ENCODE peak calls at places on chromosomes 7 and 10, in six cellular contexts. R, U, F, L, H and G are unnamed samples.

GRCh38 chr10:102123223-102123622 is 3.1 kb upstream of the LDB1 start:
- DNase-seq in R (no peak), U (no peak), F (no peak), L (no peak), H (no peak), G (no peak)

GRCh38 chr7:2560175-2560695 is 1.5 kb downstream of the IQCE start:
- DNase-seq in R (no peak), U (no peak), F (no peak), L (no peak), H (peak), G (no peak)

GRCh38 chr10:92363498-92363897 is 72.5 kb downstream of the MARCHF5 start:
- DNase-seq in R (no peak), U (no peak), F (no peak), L (no peak), H (no peak), G (no peak)

GRCh38 chr10:43235070-43235900 is 31.6 kb downstream of the RASGEF1A start:
- DNase-seq in R (peak), U (no peak), F (no peak), L (no peak), H (no peak), G (peak)

GRCh38 chr10:29535012-29535777 is 99.6 kb downstream of the SVIL start:
- DNase-seq in R (peak), U (peak), F (peak), L (peak), H (peak), G (peak)

GRCh38 chr10:7937315-7937945 is 117.1 kb upstream of the GATA3 start:
- DNase-seq in R (no peak), U (no peak), F (no peak), L (no peak), H (no peak), G (no peak)

GRCh38 chr7:455110-455928 is 64.3 kb downstream of the PDGFA start:
- DNase-seq in R (no peak), U (no peak), F (peak), L (no peak), H (no peak), G (peak)

GRCh38 chr10:92146072-92146471 is 144.8 kb downstream of the CPEB3 start:
- DNase-seq in R (no peak), U (no peak), F (no peak), L (no peak), H (no peak), G (no peak)

GRCh38 chr7:151853896-151854807 is 22.8 kb downstream of the PRKAG2 start:
- DNase-seq in R (peak), U (no peak), F (peak), L (no peak), H (no peak), G (no peak)

GRCh38 chr10:114073787-114074186 is 30.1 kb downstream of the ADRB1 start:
- DNase-seq in R (no peak), U (no peak), F (no peak), L (no peak), H (no peak), G (no peak)

GRCh38 chr7:2151801-2152612 is 80.7 kb downstream of the MAD1L1 start:
- DNase-seq in R (no peak), U (no peak), F (no peak), L (no peak), H (no peak), G (no peak)

GRCh38 chr7:74493295-74493694 is 39.6 kb downstream of the GTF2IRD1 start:
- DNase-seq in R (no peak), U (no peak), F (no peak), L (no peak), H (no peak), G (no peak)

GRCh38 chr10:69414036-69415018 is 2.4 kb downstream of the TACR2 start:
- DNase-seq in R (no peak), U (no peak), F (no peak), L (no peak), H (no peak), G (no peak)

GRCh38 chr10:91824076-91824475 is 25.9 kb downstream of the TNKS2 start:
- DNase-seq in R (no peak), U (no peak), F (no peak), L (no peak), H (no peak), G (no peak)

GRCh38 chr10:5423774-5424173 is 11.4 kb downstream of the NET1 start:
- DNase-seq in R (no peak), U (no peak), F (no peak), L (no peak), H (no peak), G (no peak)

GRCh38 chr10:119281581-119282071 is 74.3 kb downstream of the GRK5 start:
- DNase-seq in R (peak), U (peak), F (no peak), L (no peak), H (peak), G (peak)

GRCh38 chr7:41779918-41780317 is 77.0 kb upstream of the INHBA start:
- DNase-seq in R (no peak), U (no peak), F (no peak), L (no peak), H (no peak), G (no peak)

GRCh38 chr10:119254355-119254754 is 47.0 kb downstream of the GRK5 start:
- DNase-seq in R (no peak), U (no peak), F (no peak), L (no peak), H (no peak), G (no peak)

GRCh38 chr7:27917774-27918314 is 177.9 kb downstream of the TAX1BP1 start:
- DNase-seq in R (no peak), U (peak), F (no peak), L (no peak), H (peak), G (no peak)

GRCh38 chr7:150409300-150410030 is 30.3 kb downstream of the ZNF775 start:
- DNase-seq in R (no peak), U (no peak), F (no peak), L (no peak), H (no peak), G (no peak)

GRCh38 chr7:78124221-78124620 is 325.6 kb downstream of the PHTF2 start:
- DNase-seq in R (no peak), U (no peak), F (no peak), L (no peak), H (no peak), G (no peak)

GRCh38 chr10:22320591-22321155 is at the start of gene BMI1:
- DNase-seq in R (peak), U (peak), F (peak), L (peak), H (peak), G (peak)

GRCh38 chr7:77238703-77239136 is 39.1 kb upstream of the FGL2 start:
- DNase-seq in R (no peak), U (no peak), F (no peak), L (no peak), H (no peak), G (no peak)

GRCh38 chr7:70619130-70619529 is 512.8 kb upstream of the GALNT17 start:
- DNase-seq in R (no peak), U (no peak), F (peak), L (no peak), H (no peak), G (peak)

GRCh38 chr10:61673360-61673759 is 10.6 kb downstream of the CABCOCO1 start:
- DNase-seq in R (no peak), U (no peak), F (no peak), L (no peak), H (no peak), G (peak)

GRCh38 chr7:30810986-30811385 is 39.8 kb downstream of the MINDY4 start:
- DNase-seq in R (no peak), U (no peak), F (no peak), L (no peak), H (no peak), G (no peak)

GRCh38 chr7:155495440-155496248 is 37.7 kb downstream of the EN2 start:
- DNase-seq in R (peak), U (no peak), F (no peak), L (no peak), H (no peak), G (no peak)

GRCh38 chr7:26451997-26452396 is 160.3 kb downstream of the SNX10 start:
- DNase-seq in R (no peak), U (no peak), F (no peak), L (no peak), H (no peak), G (no peak)

GRCh38 chr10:3961082-3961481 is 176.1 kb upstream of the KLF6 start:
- DNase-seq in R (no peak), U (no peak), F (no peak), L (no peak), H (no peak), G (no peak)

GRCh38 chr10:29517352-29517923 is 117.3 kb downstream of the SVIL start:
- DNase-seq in R (no peak), U (peak), F (peak), L (no peak), H (peak), G (peak)

GRCh38 chr7:97024209-97025129 is at the start of gene DLX5:
- DNase-seq in R (peak), U (no peak), F (no peak), L (no peak), H (peak), G (peak)

GRCh38 chr7:97027427-97028234 is 3.0 kb upstream of the DLX5 start:
- DNase-seq in R (peak), U (peak), F (peak), L (peak), H (peak), G (peak)

GRCh38 chr7:97025983-97026704 is 1.5 kb upstream of the DLX5 start:
- DNase-seq in R (peak), U (no peak), F (peak), L (no peak), H (no peak), G (no peak)

GRCh38 chr7:97025130-97025499 is 484 bp upstream of the DLX5 start:
- DNase-seq in R (no peak), U (no peak), F (no peak), L (no peak), H (no peak), G (no peak)

GRCh38 chr7:97026705-97027426 is 2.2 kb upstream of the DLX5 start:
- DNase-seq in R (no peak), U (no peak), F (no peak), L (no peak), H (no peak), G (no peak)
- H3K4me3 ChIP-seq in R (no peak), U (no peak), F (peak), L (peak), H (no peak), G (peak)

DNA sequence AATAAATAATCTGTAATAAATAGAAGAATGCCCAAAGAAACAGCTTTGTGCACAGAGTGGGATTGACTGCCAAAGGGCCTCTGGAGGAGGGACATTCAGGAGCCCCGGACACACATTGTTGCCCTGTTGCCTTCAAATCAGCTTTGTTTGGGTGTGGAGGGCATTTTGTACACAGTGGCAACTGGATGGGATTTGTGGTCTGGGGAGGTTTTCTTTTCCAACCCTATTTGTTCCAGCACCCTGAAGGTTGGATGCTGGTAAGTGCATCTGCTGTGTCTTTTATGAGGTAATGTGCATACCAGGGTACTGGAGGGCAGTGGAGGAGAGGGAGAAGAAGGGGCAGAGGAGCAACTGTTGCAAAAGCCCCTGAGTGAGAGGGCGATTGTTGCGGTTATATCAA is 6.3 kb downstream of the LRMDA start:
- DNase-seq in R (peak), U (no peak), F (no peak), L (no peak), H (no peak), G (no peak)
- TF ChIP-seq CTCF in R (no peak), U (no peak), F (no peak), L (no peak), H (no peak), G (no peak)

DNA sequence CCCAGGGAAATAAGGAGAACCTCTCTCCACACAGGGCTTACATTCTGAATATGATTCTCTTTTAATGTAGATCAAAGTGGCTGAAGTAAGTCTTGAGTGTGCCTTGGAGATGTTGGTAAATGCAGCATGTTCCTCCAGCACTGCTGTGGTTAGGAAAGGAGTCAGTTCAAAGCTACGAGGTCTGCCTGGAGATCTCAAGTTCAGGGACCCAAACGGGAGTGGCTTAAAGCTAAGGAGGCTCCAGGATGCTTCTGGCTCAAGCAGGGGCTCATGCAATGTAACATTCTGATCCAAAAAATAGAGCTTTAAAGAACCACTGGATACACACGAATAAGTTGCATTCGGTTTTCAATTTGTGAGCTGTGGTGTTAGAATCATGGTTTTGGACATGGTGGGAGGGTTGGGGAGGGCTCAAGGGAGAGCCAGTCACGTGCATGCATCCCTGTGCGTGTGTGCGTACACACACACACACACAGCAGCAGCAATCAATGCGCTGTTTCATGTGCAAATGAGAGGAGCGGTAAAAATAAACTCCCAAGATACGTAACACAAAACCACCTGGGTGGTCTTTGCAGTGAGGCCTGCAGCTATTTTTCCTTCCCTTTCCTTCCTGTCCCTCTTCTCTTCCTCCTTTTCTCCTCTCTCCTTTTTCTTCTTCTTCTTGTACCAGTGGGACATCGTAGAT is 70.5 kb downstream of the AOAH start:
- DNase-seq in R (no peak), U (no peak), F (no peak), L (no peak), H (peak), G (no peak)
- H3K4me3 ChIP-seq in R (no peak), U (no peak), F (no peak), L (no peak), H (no peak), G (no peak)

GRCh38 chr7:117751775-117752174 is 121.5 kb downstream of the CTTNBP2 start:
- DNase-seq in R (no peak), U (no peak), F (no peak), L (no peak), H (no peak), G (no peak)

GRCh38 chr7:117755136-117755535 is 118.1 kb downstream of the CTTNBP2 start:
- DNase-seq in R (no peak), U (no peak), F (no peak), L (no peak), H (no peak), G (no peak)

GRCh38 chr7:117756586-117756985 is 116.7 kb downstream of the CTTNBP2 start:
- DNase-seq in R (no peak), U (no peak), F (no peak), L (no peak), H (no peak), G (no peak)

GRCh38 chr7:117750612-117751563 is 122.4 kb downstream of the CTTNBP2 start:
- DNase-seq in R (no peak), U (peak), F (peak), L (no peak), H (peak), G (no peak)
- TF ChIP-seq CTCF in R (no peak), U (peak), F (peak), L (peak), H (peak), G (peak)

GRCh38 chr10:6734286-6734685 is 154.2 kb upstream of the PRKCQ start:
- DNase-seq in R (no peak), U (no peak), F (no peak), L (no peak), H (no peak), G (no peak)

GRCh38 chr10:6737080-6737641 is 157.1 kb upstream of the PRKCQ start:
- DNase-seq in R (no peak), U (peak), F (peak), L (no peak), H (peak), G (no peak)

GRCh38 chr10:6739530-6740174 is 159.6 kb upstream of the PRKCQ start:
- DNase-seq in R (no peak), U (no peak), F (no peak), L (no peak), H (no peak), G (no peak)

GRCh38 chr10:6738464-6738824 is 158.4 kb upstream of the PRKCQ start:
- DNase-seq in R (no peak), U (peak), F (no peak), L (no peak), H (no peak), G (no peak)

DNA sequence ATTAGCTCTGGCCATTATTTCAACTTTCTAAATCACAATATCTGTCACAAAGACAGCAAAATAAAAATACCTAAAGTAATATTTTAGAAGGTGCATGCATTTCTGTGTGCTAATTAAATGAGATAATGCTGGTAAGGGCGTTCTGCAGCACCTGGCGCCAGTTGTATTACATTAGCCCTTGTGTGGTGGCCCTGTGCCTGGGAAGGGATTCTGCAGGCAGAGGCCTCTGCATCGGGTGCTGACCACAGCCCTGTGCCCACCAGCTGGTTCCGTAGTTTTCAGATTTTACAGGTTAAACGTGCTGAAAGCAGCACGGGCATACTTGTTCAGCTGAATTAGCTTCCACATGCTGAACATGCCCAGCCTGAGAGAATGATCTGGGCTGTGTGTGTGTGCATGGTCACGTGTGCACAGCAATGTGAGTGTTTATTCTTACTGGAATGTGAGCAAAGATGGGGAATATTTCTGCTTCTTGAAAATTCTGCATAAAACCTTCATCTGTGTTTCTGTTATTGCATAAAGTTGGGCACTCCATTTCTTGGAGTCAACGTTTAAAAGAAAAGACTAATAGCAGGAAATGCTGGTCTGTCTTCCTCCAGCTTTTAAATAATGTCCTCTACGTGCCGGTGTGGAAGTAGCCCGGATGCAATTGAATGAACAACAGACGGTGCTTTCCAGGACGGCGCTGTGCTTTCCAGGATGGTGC is 157.8 kb upstream of the PRKCQ start:
- DNase-seq in R (no peak), U (peak), F (no peak), L (no peak), H (peak), G (no peak)
- H3K4me3 ChIP-seq in R (no peak), U (peak), F (no peak), L (peak), H (no peak), G (no peak)

GRCh38 chr7:44215531-44215930 is 14.8 kb downstream of the YKT6 start:
- DNase-seq in R (peak), U (no peak), F (no peak), L (no peak), H (no peak), G (no peak)

GRCh38 chr7:44212581-44213184 is 11.9 kb downstream of the YKT6 start:
- DNase-seq in R (peak), U (no peak), F (no peak), L (no peak), H (no peak), G (no peak)

GRCh38 chr7:44216019-44216418 is 15.2 kb downstream of the YKT6 start:
- DNase-seq in R (peak), U (no peak), F (no peak), L (no peak), H (no peak), G (no peak)

GRCh38 chr7:44213206-44213871 is 12.6 kb downstream of the YKT6 start:
- DNase-seq in R (peak), U (no peak), F (no peak), L (no peak), H (no peak), G (no peak)

DNA sequence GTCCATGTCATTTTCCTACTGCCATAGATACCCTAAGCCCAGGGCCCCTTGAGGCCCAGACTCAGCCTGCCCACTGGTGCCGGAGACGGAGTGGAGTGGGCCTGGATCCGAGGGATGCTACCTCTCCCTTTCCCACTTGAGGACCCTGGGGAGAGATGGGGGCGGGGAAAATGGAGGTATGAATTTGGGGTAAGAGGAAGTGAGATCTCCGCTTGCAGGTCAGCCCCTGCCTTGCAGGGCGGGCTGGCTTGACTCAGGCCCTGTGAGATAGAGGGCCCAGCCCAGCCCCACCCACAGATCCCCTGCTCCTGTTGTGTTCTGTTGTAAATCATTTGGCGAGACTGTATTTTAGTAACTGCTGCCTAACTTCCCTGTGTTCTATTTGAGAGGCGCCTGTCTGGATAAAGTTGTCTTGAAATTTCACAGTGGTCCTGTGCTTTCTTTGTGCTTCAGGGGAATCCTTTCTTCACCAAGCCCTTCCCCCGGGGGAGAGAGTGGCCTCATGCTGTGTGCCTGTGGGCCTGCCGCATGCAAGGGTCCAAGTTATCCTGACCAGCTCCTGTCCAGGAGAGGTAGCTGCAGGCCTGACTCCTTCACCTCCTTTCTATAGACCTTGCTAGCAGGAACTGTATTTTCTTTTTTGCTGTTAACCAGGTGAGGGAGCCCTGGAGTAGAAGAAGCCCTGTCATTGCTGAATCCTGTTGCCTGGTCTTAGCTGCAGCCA is 13.3 kb downstream of the YKT6 start:
- DNase-seq in R (peak), U (peak), F (peak), L (no peak), H (peak), G (no peak)
- TF ChIP-seq CTCF in R (no peak), U (peak), F (peak), L (peak), H (peak), G (peak)